ENCODE peak calls at places on chromosomes 7 and 10, in four cellular contexts. O, R, T and C are unnamed samples.

GRCh38 chr7:76303829-76304505 is 1.5 kb downstream of the HSPB1 start:
- DNase-seq in O (peak), R (no peak), T (peak), C (peak)

GRCh38 chr7:107972075-107972482 is 30.9 kb downstream of the LAMB1 start:
- DNase-seq in O (peak), R (no peak), T (no peak), C (peak)

GRCh38 chr7:7051221-7051877 is 131.0 kb upstream of the C1GALT1 start:
- DNase-seq in O (no peak), R (no peak), T (no peak), C (no peak)

GRCh38 chr10:13891542-13892431 is 305.0 kb downstream of the PRPF18 start:
- DNase-seq in O (no peak), R (no peak), T (peak), C (no peak)

GRCh38 chr10:110413903-110414562 is 83.7 kb upstream of the DUSP5 start:
- DNase-seq in O (no peak), R (no peak), T (no peak), C (no peak)

GRCh38 chr7:102992820-102993531 is 80.2 kb downstream of the LRRC17 start:
- DNase-seq in O (no peak), R (no peak), T (no peak), C (peak)

GRCh38 chr7:116582164-116582732 is 57.4 kb downstream of the CAV1 start:
- DNase-seq in O (no peak), R (no peak), T (peak), C (peak)

GRCh38 chr7:14377646-14378266 is 388.3 kb upstream of the ETV1 start:
- DNase-seq in O (no peak), R (no peak), T (no peak), C (no peak)

GRCh38 chr7:112571852-112572607 is 91.2 kb downstream of the LSMEM1 start:
- DNase-seq in O (no peak), R (no peak), T (no peak), C (no peak)

GRCh38 chr10:123741711-123742110 is 75.6 kb downstream of the GPR26 start:
- DNase-seq in O (no peak), R (no peak), T (no peak), C (no peak)

GRCh38 chr10:63221950-63222349 is 88.8 kb downstream of the NRBF2 start:
- DNase-seq in O (no peak), R (no peak), T (no peak), C (no peak)

GRCh38 chr10:67036808-67037207 is 111.0 kb downstream of the LRRTM3 start:
- DNase-seq in O (no peak), R (no peak), T (no peak), C (no peak)

GRCh38 chr7:4683043-4683883 is 1.2 kb downstream of the FOXK1 start:
- DNase-seq in O (no peak), R (no peak), T (peak), C (no peak)

GRCh38 chr7:135385209-135385608 is 124.7 kb downstream of the CNOT4 start:
- DNase-seq in O (no peak), R (no peak), T (peak), C (no peak)

GRCh38 chr10:43217563-43218205 is 49.2 kb downstream of the RASGEF1A start:
- DNase-seq in O (no peak), R (no peak), T (peak), C (no peak)

GRCh38 chr7:100559127-100559526 is 14.6 kb downstream of the SAP25 start:
- DNase-seq in O (no peak), R (no peak), T (no peak), C (no peak)

GRCh38 chr7:69439636-69440325 is 158.5 kb upstream of the AUTS2 start:
- DNase-seq in O (no peak), R (no peak), T (no peak), C (no peak)

GRCh38 chr10:88507380-88507779 is 75.7 kb downstream of the RNLS start:
- DNase-seq in O (no peak), R (no peak), T (no peak), C (no peak)

GRCh38 chr7:152859781-152860191 is 100.2 kb downstream of the ACTR3B start:
- DNase-seq in O (no peak), R (no peak), T (no peak), C (no peak)

GRCh38 chr7:130385600-130386066 is 5.3 kb downstream of the CPA1 start:
- DNase-seq in O (peak), R (no peak), T (no peak), C (no peak)

GRCh38 chr7:154795014-154795413 is 207.9 kb downstream of the PAXIP1 start:
- DNase-seq in O (no peak), R (no peak), T (no peak), C (no peak)

GRCh38 chr10:125204400-125204799 is 44.0 kb upstream of the CTBP2 start:
- DNase-seq in O (no peak), R (no peak), T (no peak), C (no peak)

GRCh38 chr10:27620425-27621397 is 116.6 kb downstream of the RAB18 start:
- DNase-seq in O (peak), R (no peak), T (peak), C (no peak)

GRCh38 chr7:43878867-43879266 is 9.6 kb upstream of the MRPS24 start:
- DNase-seq in O (no peak), R (no peak), T (peak), C (no peak)

GRCh38 chr10:557792-558328 is 131.6 kb downstream of the DIP2C start:
- DNase-seq in O (no peak), R (no peak), T (no peak), C (peak)

GRCh38 chr7:19957664-19958063 is 184.2 kb upstream of the TMEM196 start:
- DNase-seq in O (no peak), R (no peak), T (no peak), C (peak)

GRCh38 chr10:75099952-75100763 is 11.3 kb upstream of the SAMD8 start:
- DNase-seq in O (peak), R (peak), T (peak), C (peak)

GRCh38 chr7:21966271-21966670 is 20.6 kb upstream of the CDCA7L start:
- DNase-seq in O (no peak), R (no peak), T (no peak), C (no peak)

GRCh38 chr10:116713846-116714245 is 28.5 kb downstream of the HSPA12A start:
- DNase-seq in O (no peak), R (no peak), T (no peak), C (no peak)

GRCh38 chr7:47576031-47576908 is 5.6 kb downstream of the TNS3 start:
- DNase-seq in O (no peak), R (peak), T (peak), C (peak)

GRCh38 chr7:71615017-71615416 is 483.1 kb downstream of the GALNT17 start:
- DNase-seq in O (peak), R (no peak), T (no peak), C (no peak)

GRCh38 chr7:142800103-142800502 is 29.3 kb downstream of the PRSS2 start:
- DNase-seq in O (no peak), R (no peak), T (no peak), C (no peak)

GRCh38 chr10:73168486-73168844 is 546 bp downstream of the FAM149B1 start:
- DNase-seq in O (no peak), R (no peak), T (no peak), C (no peak)

GRCh38 chr7:129950191-129950940 is 2.4 kb downstream of the UBE2H start:
- DNase-seq in O (no peak), R (no peak), T (no peak), C (peak)

GRCh38 chr7:134710854-134711624 is 64.4 kb downstream of the BPGM start:
- DNase-seq in O (no peak), R (no peak), T (peak), C (peak)

GRCh38 chr7:106774768-106775551 is 90.1 kb upstream of the PIK3CG start:
- DNase-seq in O (no peak), R (no peak), T (no peak), C (peak)

GRCh38 chr7:128108641-128109423 is 77.6 kb upstream of the LRRC4 start:
- DNase-seq in O (no peak), R (no peak), T (no peak), C (no peak)

DNA sequence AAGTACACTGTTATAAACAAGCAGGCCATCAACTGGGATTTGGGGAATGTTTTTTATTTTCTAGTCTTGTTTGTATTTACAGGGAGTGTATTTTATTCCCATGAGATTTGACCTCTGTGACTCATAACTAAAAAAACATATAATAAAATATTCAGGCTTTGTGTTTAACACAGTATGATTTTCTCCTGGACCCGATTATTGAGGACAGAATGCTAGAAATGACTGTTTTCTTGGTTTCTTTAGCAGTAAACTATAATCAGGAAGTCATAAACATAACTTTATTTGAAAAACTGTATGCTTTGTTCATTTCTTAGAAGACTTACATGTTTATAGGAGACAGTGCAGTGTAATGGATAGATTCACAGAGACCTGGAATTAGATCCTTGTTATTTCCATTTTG is 2.1 kb downstream of the NHLRC2 start:
- DNase-seq in O (no peak), R (no peak), T (no peak), C (peak)
- H3K4me3 ChIP-seq in O (peak), R (no peak), T (peak), C (no peak)

DNA sequence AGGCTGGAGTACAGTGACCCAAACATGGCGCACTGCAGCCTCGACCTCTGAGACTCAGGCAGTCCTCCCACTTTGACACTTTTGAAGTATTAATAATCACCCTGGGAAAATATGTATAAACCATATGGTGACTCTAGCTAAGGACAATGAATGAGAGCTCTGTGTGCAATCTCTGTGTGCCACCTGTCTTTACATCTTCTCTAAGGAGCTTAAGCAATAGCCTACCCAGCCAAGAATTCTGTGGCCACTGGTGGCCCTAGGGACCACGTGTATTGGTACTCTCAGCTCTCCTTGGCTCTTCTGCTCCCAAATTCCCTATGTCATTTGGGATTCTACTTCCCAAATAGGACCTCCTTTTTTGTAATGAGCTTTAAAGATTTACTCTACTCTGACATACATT is 23.7 kb downstream of the FGF8 start:
- DNase-seq in O (no peak), R (no peak), T (no peak), C (no peak)
- H3K4me3 ChIP-seq in O (no peak), R (no peak), T (no peak), C (no peak)

GRCh38 chr10:131147301-131147975 is 164.1 kb downstream of the TCERG1L start:
- DNase-seq in O (no peak), R (no peak), T (no peak), C (no peak)

GRCh38 chr10:131146790-131147189 is 164.7 kb downstream of the TCERG1L start:
- DNase-seq in O (no peak), R (no peak), T (no peak), C (no peak)

GRCh38 chr10:131149111-131149510 is 162.4 kb downstream of the TCERG1L start:
- DNase-seq in O (no peak), R (no peak), T (no peak), C (no peak)

GRCh38 chr10:131149586-131149985 is 161.9 kb downstream of the TCERG1L start:
- DNase-seq in O (no peak), R (no peak), T (no peak), C (no peak)

GRCh38 chr10:131148270-131148669 is 163.3 kb downstream of the TCERG1L start:
- DNase-seq in O (no peak), R (no peak), T (no peak), C (no peak)
- H3K4me3 ChIP-seq in O (no peak), R (no peak), T (no peak), C (no peak)

DNA sequence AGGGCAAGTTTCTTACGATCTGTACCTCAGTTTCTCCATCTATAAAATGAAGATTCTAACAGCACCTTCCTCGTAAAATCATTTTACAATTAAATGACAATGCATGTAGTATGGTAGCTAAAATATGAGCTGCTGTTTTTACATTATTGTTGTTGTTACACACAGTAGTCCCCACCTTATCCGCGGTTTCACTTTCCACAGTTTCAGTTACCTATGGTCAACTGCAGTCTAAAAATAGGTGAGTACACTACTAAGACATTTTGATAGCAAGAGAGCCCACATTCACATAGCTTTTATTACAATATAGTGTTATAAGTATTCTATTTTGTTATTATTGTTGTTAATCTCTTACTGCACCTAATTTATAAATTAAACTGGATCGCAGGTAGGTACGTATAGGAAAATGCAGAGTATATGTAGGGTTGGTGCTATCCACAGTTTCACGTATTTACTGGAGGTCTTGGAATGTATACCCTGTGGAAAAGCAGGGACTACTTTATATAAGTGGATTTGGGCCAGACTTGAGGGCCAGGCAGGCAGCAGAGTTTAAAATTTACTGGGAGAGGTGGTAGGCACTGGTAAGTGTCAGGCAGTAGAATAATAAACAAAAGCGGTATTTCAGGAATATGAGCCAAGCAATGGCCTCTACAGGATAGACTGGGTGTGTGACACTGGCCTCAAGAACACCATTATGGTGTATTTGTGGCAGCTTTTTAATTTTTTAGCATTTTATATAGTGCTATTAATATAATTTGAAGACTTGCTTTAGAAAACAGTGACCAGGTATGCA is 10.2 kb downstream of the DNMBP start:
- DNase-seq in O (no peak), R (no peak), T (no peak), C (no peak)
- H3K4me3 ChIP-seq in O (no peak), R (no peak), T (no peak), C (no peak)

GRCh38 chr10:5448333-5449048 is 36.1 kb downstream of the NET1 start:
- DNase-seq in O (no peak), R (no peak), T (no peak), C (no peak)
- H3K4me3 ChIP-seq in O (peak), R (peak), T (peak), C (no peak)

GRCh38 chr10:19096674-19097073 is 48.1 kb downstream of the MALRD1 start:
- DNase-seq in O (no peak), R (no peak), T (no peak), C (no peak)
- H3K4me3 ChIP-seq in O (no peak), R (no peak), T (no peak), C (no peak)